ENCODE peak calls at places on chromosomes 5 and 9, in ten cellular contexts. Z is NB4; L is astrocyte of the spinal cord; F is BJ; S is stimulated activated CD4-positive, alpha-beta T cell treated with anti-CD3 and anti-CD28 coated beads, Interleukin-2, amount 100 ng/mL, for 48 hours; K is endodermal cell; U is SHP77 treated with DMSO at 0.1 percent for 48 hours; I is Right ventricle myocardium superior; N is breast epithelium; X is mesendoderm. G is an unnamed sample.

GRCh38 chr5:32044904-32045303 is 129.2 kb downstream of the GOLPH3 start:
- DNase-seq in Z (no peak), X (no peak), U (no peak), L (peak), F (no peak), I (no peak), S (no peak), N (no peak), K (no peak), G (peak)

GRCh38 chr5:56025303-56025885 is 30.6 kb upstream of the IL6ST start:
- DNase-seq in S (no peak), I (no peak), F (no peak), N (no peak), K (no peak), X (no peak), Z (no peak), L (no peak), U (no peak), G (no peak)

GRCh38 chr5:73327908-73328455 is 120.6 kb downstream of the FOXD1 start:
- DNase-seq in K (no peak), X (peak), N (no peak), I (no peak), F (no peak), S (no peak), L (peak), Z (no peak), U (no peak), G (no peak)

GRCh38 chr5:66824476-66824875 is 228.3 kb downstream of the MAST4 start:
- DNase-seq in N (no peak), L (no peak), U (no peak), Z (no peak), I (no peak), F (no peak), X (no peak), K (no peak), S (no peak), G (no peak)

GRCh38 chr9:17744786-17745185 is 165.9 kb downstream of the SH3GL2 start:
- DNase-seq in N (no peak), Z (peak), I (no peak), U (no peak), L (peak), X (peak), S (no peak), F (no peak), K (peak), G (peak)

GRCh38 chr5:10635257-10635860 is 71.5 kb downstream of the ANKRD33B start:
- DNase-seq in U (no peak), F (no peak), N (no peak), K (peak), Z (peak), I (no peak), L (peak), S (peak), X (no peak), G (peak)

GRCh38 chr9:124769451-124770358 is 1.4 kb downstream of the NR6A1 start:
- DNase-seq in K (peak), L (no peak), N (no peak), Z (peak), I (peak), S (peak), F (no peak), U (no peak), X (no peak), G (no peak)

GRCh38 chr9:111925017-111925770 is 28.6 kb downstream of the UGCG start:
- DNase-seq in F (no peak), L (no peak), S (no peak), K (no peak), N (no peak), I (no peak), Z (peak), X (no peak), U (no peak), G (no peak)

GRCh38 chr9:95313010-95313498 is 4.5 kb downstream of the FANCC start:
- DNase-seq in X (peak), L (peak), N (peak), Z (peak), K (peak), S (no peak), F (no peak), I (peak), U (peak), G (peak)

GRCh38 chr5:142883025-142883424 is 112.8 kb downstream of the ARHGAP26 start:
- DNase-seq in K (no peak), X (no peak), L (no peak), U (no peak), Z (no peak), I (no peak), N (no peak), F (no peak), S (no peak), G (peak)

GRCh38 chr5:76114192-76114795 is 31.1 kb downstream of the SV2C start:
- DNase-seq in N (no peak), S (no peak), K (no peak), I (no peak), L (no peak), U (no peak), Z (peak), X (peak), F (no peak), G (no peak)

GRCh38 chr9:134629586-134630392 is 11.8 kb upstream of the COL5A1 start:
- DNase-seq in I (no peak), N (no peak), L (no peak), X (no peak), U (no peak), S (no peak), K (peak), Z (no peak), F (no peak), G (peak)

GRCh38 chr5:77391240-77391765 is 100.8 kb downstream of the WDR41 start:
- DNase-seq in Z (no peak), U (no peak), I (no peak), F (no peak), S (no peak), N (no peak), X (no peak), L (no peak), K (no peak), G (no peak)

GRCh38 chr5:33363537-33363936 is 77.2 kb upstream of the TARS1 start:
- DNase-seq in Z (no peak), F (no peak), N (no peak), U (no peak), L (no peak), S (no peak), I (no peak), K (no peak), X (no peak), G (no peak)

GRCh38 chr9:100099722-100100042 is 639 bp downstream of the INVS start:
- DNase-seq in S (peak), U (peak), L (no peak), I (no peak), X (no peak), K (no peak), N (peak), Z (no peak), F (no peak), G (no peak)

GRCh38 chr5:80941496-80941895 is 18.7 kb upstream of the RASGRF2 start:
- DNase-seq in Z (no peak), U (no peak), F (no peak), S (no peak), X (peak), I (no peak), L (no peak), N (no peak), K (no peak), G (no peak)